ENCODE peak calls at places on chromosomes 13 and 19, in five cellular contexts. D is foreskin fibroblast, X is cardiac muscle cell, N is heart right ventricle, Q is testis. I is an unnamed sample.

GRCh38 chr13:98802999-98803666 is 50.7 kb upstream of the SLC15A1 start:
- DNase-seq in D (peak; percentile 18), Q (no peak), X (no peak), N (no peak), I (no peak)

GRCh38 chr19:16071072-16071691 is 5.1 kb upstream of the TPM4 start:
- DNase-seq in D (no peak), N (no peak), Q (no peak), X (no peak), I (no peak)

GRCh38 chr19:37077615-37077928 is 661 bp upstream of the ZNF420 start:
- DNase-seq in N (no peak), X (no peak), Q (no peak), D (no peak), I (no peak)

GRCh38 chr13:26867451-26868067 is 107.0 kb upstream of the GPR12 start:
- DNase-seq in Q (peak; percentile 49), X (peak; percentile 70), D (peak; percentile 58), N (no peak), I (no peak)

GRCh38 chr13:95256086-95256485 is 45.2 kb downstream of the ABCC4 start:
- DNase-seq in N (no peak), Q (no peak), D (peak; percentile 93), X (no peak), I (no peak)

GRCh38 chr13:114069376-114070097 is 62.9 kb downstream of the RASA3 start:
- DNase-seq in D (no peak), N (no peak), Q (no peak), X (no peak), I (no peak)

GRCh38 chr13:58480011-58480410 is 848.5 kb downstream of the PCDH17 start:
- DNase-seq in Q (no peak), D (no peak), X (no peak), N (no peak), I (no peak)

GRCh38 chr19:33458807-33459206 is 62.8 kb downstream of the PEPD start:
- DNase-seq in N (no peak), X (no peak), Q (no peak), D (no peak), I (no peak)

GRCh38 chr13:34246511-34246910 is 428.6 kb downstream of the RFC3 start:
- DNase-seq in X (no peak), N (no peak), D (peak; percentile 26), Q (no peak), I (no peak)

GRCh38 chr19:925087-925911 is 536 bp upstream of the ARID3A start:
- DNase-seq in D (peak; percentile 93), X (peak; percentile 90), N (peak; percentile 77), Q (peak; percentile 84), I (peak; percentile 60)

GRCh38 chr13:43229506-43229905 is 206.1 kb downstream of the DNAJC15 start:
- DNase-seq in D (peak; percentile 79), X (no peak), Q (no peak), N (no peak), I (no peak)

GRCh38 chr13:36774895-36775294 is 44.1 kb upstream of the RFXAP start:
- DNase-seq in Q (no peak), N (no peak), D (no peak), X (no peak), I (no peak)

GRCh38 chr19:3440082-3440481 is 40.2 kb downstream of the SMIM24 start:
- DNase-seq in X (no peak), N (no peak), D (peak; percentile 42), Q (peak; percentile 51), I (peak; percentile 27)

DNA sequence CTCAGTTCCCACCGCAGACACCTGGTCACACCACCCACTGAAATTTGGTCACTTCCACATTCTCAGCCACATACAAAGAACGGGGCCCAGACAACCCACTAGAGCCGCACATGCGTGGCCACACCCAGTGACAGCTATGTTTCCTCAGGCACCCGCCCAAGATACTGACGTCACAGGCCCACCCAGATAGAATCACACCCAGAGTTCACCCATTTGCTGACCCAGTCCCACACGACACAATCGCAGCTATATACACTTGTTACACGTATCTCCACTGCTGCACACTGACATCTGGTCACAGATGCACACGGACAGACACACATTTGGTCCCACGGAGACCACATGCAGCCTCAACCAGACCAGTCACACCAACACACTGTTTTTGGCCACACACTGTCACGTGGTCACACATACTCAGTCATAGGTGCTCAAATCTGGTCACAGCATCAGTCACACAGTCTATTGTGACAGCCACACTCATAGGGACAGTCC is 2.9 kb downstream of the NUMBL start:
- DNase-seq in X (no peak), D (peak; percentile 96), N (peak; percentile 82), Q (peak; percentile 86), I (no peak)
- H3K4me3 ChIP-seq in X (no peak overlapping the region), D (peak overlapping the region; percentile 98), N (no peak overlapping the region), Q (no peak overlapping the region), I (no peak overlapping the region)

GRCh38 chr19:50695251-50696064 is 24.1 kb downstream of the SHANK1 start:
- DNase-seq in X (peak; percentile 73), Q (no peak), D (peak; percentile 40), N (no peak), I (no peak)

GRCh38 chr19:50701367-50701985 is 18.1 kb downstream of the SHANK1 start:
- DNase-seq in Q (no peak), D (no peak), X (no peak), N (no peak), I (no peak)

GRCh38 chr19:50694815-50695145 is 24.8 kb downstream of the SHANK1 start:
- DNase-seq in X (no peak), N (no peak), Q (no peak), D (no peak), I (no peak)

GRCh38 chr19:50696065-50696425 is 23.6 kb downstream of the SHANK1 start:
- DNase-seq in D (no peak), Q (no peak), X (no peak), N (no peak), I (no peak)

DNA sequence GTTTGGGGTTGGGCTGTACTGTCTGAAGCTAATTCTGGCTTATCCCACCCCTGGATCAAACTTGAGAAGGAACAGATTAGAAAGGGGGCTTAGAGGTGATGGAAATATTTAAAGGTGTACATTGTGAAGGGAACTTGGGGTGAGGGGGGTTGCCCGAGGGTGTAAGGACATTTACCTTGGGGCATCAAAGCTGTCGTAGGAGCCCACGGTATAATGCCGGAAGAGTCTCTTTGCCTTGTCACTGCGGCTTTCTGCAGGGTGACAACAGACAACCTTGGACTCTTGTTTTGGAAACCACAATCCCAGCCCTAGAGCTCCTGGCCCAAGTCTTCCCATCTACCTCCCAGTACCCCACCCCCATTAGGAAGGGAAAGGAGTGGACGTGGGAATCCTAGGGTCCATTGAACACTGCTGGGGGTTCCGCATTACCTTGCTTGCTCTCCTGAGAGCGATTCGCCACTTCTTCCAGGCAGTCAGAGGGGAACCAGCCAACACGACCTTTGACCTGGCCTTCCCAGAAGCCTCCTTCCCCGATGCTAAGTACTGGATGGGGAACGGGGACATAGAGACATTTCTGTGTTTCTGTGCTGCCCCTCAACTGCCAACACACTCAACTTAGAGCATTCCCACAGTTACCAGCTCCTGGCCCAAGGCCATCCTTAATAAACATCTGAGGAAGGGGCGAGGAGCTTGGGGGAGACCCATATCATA is 22.0 kb downstream of the SHANK1 start:
- DNase-seq in Q (no peak), X (no peak), D (no peak), N (no peak), I (no peak)
- H3K4me3 ChIP-seq in Q (no peak overlapping the region), X (no peak overlapping the region), D (no peak overlapping the region), N (no peak overlapping the region), I (no peak overlapping the region)

GRCh38 chr13:87674143-87674772 is 3.1 kb downstream of the SLITRK5 start:
- DNase-seq in N (no peak), Q (no peak), X (peak; percentile 14), D (no peak), I (no peak)
- H3K4me3 ChIP-seq in N (no peak overlapping the region), Q (no peak overlapping the region), X (peak overlapping the region; percentile 47), D (no peak overlapping the region), I (no peak overlapping the region)

GRCh38 chr19:13135068-13136062 is 14.8 kb downstream of the STX10 start:
- DNase-seq in Q (no peak), N (no peak), X (no peak), D (no peak), I (no peak)
- H3K4me3 ChIP-seq in Q (no peak overlapping the region), N (no peak overlapping the region), X (no peak overlapping the region), D (no peak overlapping the region), I (no peak overlapping the region)

GRCh38 chr19:12884926-12885748 is 1.9 kb downstream of the KLF1 start:
- DNase-seq in Q (peak; percentile 78), D (peak; percentile 74), X (peak; percentile 72), N (peak; percentile 47), I (peak; percentile 71)
- H3K4me3 ChIP-seq in Q (peak overlapping the region; percentile 48), D (no peak overlapping the region), X (peak overlapping the region; percentile 25), N (peak overlapping the region; percentile 46), I (peak overlapping the region; percentile 49)

GRCh38 chr13:75445717-75446529 is 36.0 kb downstream of the TBC1D4 start:
- DNase-seq in N (no peak), D (peak; percentile 23), X (no peak), Q (no peak), I (no peak)
- H3K4me3 ChIP-seq in N (peak overlapping the region; percentile 40), D (no peak overlapping the region), X (no peak overlapping the region), Q (no peak overlapping the region), I (no peak overlapping the region)

GRCh38 chr13:50284540-50284939 is 269.3 kb downstream of the KCNRG start:
- DNase-seq in Q (no peak), N (no peak), X (no peak), D (no peak), I (no peak)

GRCh38 chr13:50283017-50283416 is 267.8 kb downstream of the KCNRG start:
- DNase-seq in D (no peak), N (no peak), X (no peak), Q (no peak), I (no peak)

GRCh38 chr13:50286376-50286775 is 271.1 kb downstream of the KCNRG start:
- DNase-seq in Q (no peak), X (peak; percentile 23), N (no peak), D (no peak), I (no peak)

GRCh38 chr13:50282016-50282415 is 266.8 kb downstream of the KCNRG start:
- DNase-seq in D (no peak), Q (no peak), N (no peak), X (no peak), I (no peak)

DNA sequence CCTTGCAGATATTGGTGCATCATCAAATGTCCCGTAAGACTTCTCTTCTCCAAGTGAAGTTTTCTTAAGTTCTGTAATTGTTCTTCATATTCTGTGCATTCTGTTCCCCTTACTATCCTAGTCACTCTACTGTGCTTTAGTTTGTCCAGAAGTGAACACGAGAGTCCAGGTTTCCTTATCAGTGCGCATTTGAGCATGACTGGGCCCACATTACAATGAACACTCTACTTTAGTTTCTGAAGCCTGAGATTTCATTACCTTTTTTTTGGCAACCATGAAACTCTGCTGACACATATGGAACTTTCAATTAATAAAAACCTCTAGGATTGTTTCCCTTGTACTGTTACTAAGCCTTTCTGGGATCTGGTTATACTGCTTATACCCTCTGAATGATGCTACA is 270.0 kb downstream of the KCNRG start:
- DNase-seq in N (no peak), X (no peak), D (no peak), Q (no peak), I (no peak)
- H3K4me3 ChIP-seq in N (no peak overlapping the region), X (no peak overlapping the region), D (no peak overlapping the region), Q (no peak overlapping the region), I (no peak overlapping the region)

GRCh38 chr19:7303470-7303869 is 9.3 kb upstream of the INSR start:
- DNase-seq in N (no peak), D (no peak), Q (no peak), X (no peak), I (no peak)

GRCh38 chr19:7307590-7308218 is 13.5 kb upstream of the INSR start:
- DNase-seq in Q (no peak), D (no peak), X (no peak), N (no peak), I (no peak)

GRCh38 chr19:7301525-7301924 is 7.3 kb upstream of the INSR start:
- DNase-seq in X (no peak), Q (no peak), D (no peak), N (no peak), I (no peak)

GRCh38 chr19:7304200-7304599 is 10.0 kb upstream of the INSR start:
- DNase-seq in Q (peak; percentile 45), N (no peak), D (no peak), X (no peak), I (no peak)
- H3K4me3 ChIP-seq in Q (no peak overlapping the region), N (no peak overlapping the region), D (no peak overlapping the region), X (no peak overlapping the region), I (no peak overlapping the region)

I was measured in effector memory CD4-positive, alpha-beta T cell.